ENCODE peak calls at places on chromosomes 3 and 15, in four cellular contexts. One of them, this sample, is unnamed.
A peak's percentile ranks its signal among the peaks of the same experiment; 100 is the strongest.

GRCh38 chr15:38212759-38213158 is 39.9 kb upstream of the SPRED1 start:
- DNase-seq in testis: no peak
- DNase-seq in GM20000: no peak
- DNase-seq in stomach: no peak
- DNase-seq in this sample: no peak

GRCh38 chr15:36495464-36495863 is 84.0 kb upstream of the CDIN1 start:
- DNase-seq in testis: no peak
- DNase-seq in GM20000: no peak
- DNase-seq in stomach: no peak
- DNase-seq in this sample: no peak

GRCh38 chr15:27353837-27354236 is 382.9 kb downstream of the GABRG3 start:
- DNase-seq in testis: no peak
- DNase-seq in GM20000: no peak
- DNase-seq in stomach: no peak
- DNase-seq in this sample: no peak

GRCh38 chr3:36418296-36418695 is 38.0 kb downstream of the STAC start:
- DNase-seq in testis: no peak
- DNase-seq in GM20000: no peak
- DNase-seq in stomach: no peak
- DNase-seq in this sample: no peak

GRCh38 chr3:107128942-107129341 is 248.3 kb upstream of the CCDC54 start:
- DNase-seq in testis: no peak
- DNase-seq in GM20000: no peak
- DNase-seq in stomach: no peak
- DNase-seq in this sample: no peak

GRCh38 chr15:40340740-40341400 is at the start of gene CCDC9B:
- DNase-seq in testis: peak; percentile 90
- DNase-seq in GM20000: no peak
- DNase-seq in stomach: peak; percentile 95
- DNase-seq in this sample: no peak

GRCh38 chr15:33104276-33104675 is 90.2 kb downstream of the FMN1 start:
- DNase-seq in testis: no peak
- DNase-seq in GM20000: no peak
- DNase-seq in stomach: no peak
- DNase-seq in this sample: no peak

GRCh38 chr3:15754047-15754446 is 43.7 kb downstream of the ANKRD28 start:
- DNase-seq in testis: no peak
- DNase-seq in GM20000: no peak
- DNase-seq in stomach: no peak
- DNase-seq in this sample: no peak

GRCh38 chr15:57376695-57377477 is 581 bp downstream of the CGNL1 start:
- DNase-seq in testis: peak; percentile 59
- DNase-seq in GM20000: peak; percentile 40
- DNase-seq in stomach: no peak
- DNase-seq in this sample: peak; percentile 43

GRCh38 chr15:55221090-55222011 is 24.6 kb upstream of the RSL24D1 start:
- DNase-seq in testis: no peak
- DNase-seq in GM20000: peak; percentile 55
- DNase-seq in stomach: no peak
- DNase-seq in this sample: peak; percentile 62

DNA sequence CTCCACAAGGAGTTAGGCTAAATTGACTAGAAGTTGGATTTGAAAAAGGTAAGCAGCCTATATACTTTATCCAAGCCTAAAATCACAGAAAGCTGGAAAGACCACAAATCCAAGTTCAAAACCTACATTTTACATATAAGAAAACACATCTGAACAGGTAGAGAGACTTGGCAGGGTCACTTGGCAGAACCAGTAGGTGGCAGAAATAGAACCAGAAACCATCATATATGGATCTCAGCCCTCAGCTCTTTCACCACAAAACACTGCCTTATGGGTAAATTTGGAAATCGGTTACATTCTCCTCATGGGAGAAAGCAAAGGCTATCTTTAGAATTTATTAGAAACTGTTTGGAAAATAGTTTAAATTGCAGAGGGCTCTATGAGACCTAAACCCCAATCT is 44.2 kb downstream of the MKRN2 start:
- DNase-seq in testis: no peak
- DNase-seq in GM20000: no peak
- DNase-seq in stomach: no peak
- DNase-seq in this sample: no peak
- TF ChIP-seq CTCF in testis: no peak
- TF ChIP-seq CTCF in GM20000: no peak
- TF ChIP-seq CTCF in stomach: no peak
- TF ChIP-seq CTCF in this sample: peak; percentile 6

DNA sequence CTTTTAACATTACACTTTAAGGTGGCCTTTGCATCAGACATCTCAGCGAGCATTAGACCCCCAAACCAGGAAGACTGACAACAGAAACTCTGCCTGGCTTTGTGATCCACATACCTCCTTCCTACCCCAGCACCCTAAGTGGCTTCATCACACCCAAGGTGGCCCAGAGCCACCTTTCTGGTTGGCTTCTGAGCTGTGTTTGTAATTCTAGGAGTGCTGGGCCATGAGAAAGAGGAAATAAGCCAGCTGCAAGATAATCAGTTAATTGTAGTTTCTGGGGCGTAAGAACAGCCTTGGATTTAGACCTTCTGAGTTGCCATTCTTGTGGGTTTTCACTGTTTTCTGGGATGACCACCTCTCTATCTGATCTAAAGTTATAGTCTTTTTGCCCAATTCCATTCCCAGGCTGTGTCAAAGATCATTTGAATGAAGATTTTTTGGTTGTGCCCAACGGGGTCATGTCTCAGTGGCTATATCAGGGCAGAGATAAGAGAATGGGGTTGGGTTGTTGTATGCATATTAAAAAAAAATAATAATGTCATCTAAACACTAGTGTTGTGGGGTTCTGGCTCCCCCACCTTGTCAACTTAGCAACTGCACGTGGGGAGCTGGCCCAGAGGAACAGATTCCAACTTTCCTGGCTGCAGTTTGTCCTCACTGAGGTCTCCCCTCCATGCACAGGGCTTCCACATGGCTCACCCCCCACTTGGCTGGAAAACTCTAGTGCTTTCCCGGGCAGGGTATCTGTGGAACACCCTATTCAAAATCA is 234.8 kb upstream of the WNT5A start:
- DNase-seq in testis: peak; percentile 53
- DNase-seq in GM20000: peak; percentile 31
- DNase-seq in stomach: peak; percentile 30
- DNase-seq in this sample: peak; percentile 17
- TF ChIP-seq CTCF in testis: peak; percentile 34
- TF ChIP-seq CTCF in GM20000: no peak
- TF ChIP-seq CTCF in stomach: no peak
- TF ChIP-seq CTCF in this sample: peak; percentile 38

GRCh38 chr15:59376735-59377134 is 4.1 kb upstream of the MYO1E start:
- DNase-seq in testis: no peak
- DNase-seq in GM20000: no peak
- DNase-seq in stomach: no peak
- DNase-seq in this sample: no peak
- TF ChIP-seq CTCF in testis: no peak
- TF ChIP-seq CTCF in GM20000: no peak
- TF ChIP-seq CTCF in stomach: no peak
- TF ChIP-seq CTCF in this sample: peak; percentile 8

DNA sequence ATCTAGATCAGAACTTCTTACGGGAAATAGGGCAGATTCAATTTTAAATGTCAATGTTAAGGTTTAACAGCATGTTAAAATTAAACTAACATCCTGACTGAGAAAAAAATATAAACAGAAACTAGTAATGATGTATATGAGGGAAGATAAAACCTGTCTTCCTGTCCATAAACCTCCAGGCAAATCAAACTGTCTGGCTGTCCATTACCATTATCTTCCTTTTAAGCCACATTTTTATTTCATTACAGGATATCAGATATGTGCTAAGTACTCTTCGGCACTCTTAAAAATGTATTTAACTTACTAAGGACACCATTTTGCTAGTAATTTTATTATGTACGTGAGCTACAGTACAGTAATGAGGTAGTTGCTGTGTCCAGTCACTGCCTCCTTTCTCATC is 1461.7 kb upstream of the ALCAM start:
- DNase-seq in testis: no peak
- DNase-seq in GM20000: no peak
- DNase-seq in stomach: no peak
- DNase-seq in this sample: no peak
- TF ChIP-seq CTCF in testis: no peak
- TF ChIP-seq CTCF in GM20000: no peak
- TF ChIP-seq CTCF in stomach: no peak
- TF ChIP-seq CTCF in this sample: no peak

DNA sequence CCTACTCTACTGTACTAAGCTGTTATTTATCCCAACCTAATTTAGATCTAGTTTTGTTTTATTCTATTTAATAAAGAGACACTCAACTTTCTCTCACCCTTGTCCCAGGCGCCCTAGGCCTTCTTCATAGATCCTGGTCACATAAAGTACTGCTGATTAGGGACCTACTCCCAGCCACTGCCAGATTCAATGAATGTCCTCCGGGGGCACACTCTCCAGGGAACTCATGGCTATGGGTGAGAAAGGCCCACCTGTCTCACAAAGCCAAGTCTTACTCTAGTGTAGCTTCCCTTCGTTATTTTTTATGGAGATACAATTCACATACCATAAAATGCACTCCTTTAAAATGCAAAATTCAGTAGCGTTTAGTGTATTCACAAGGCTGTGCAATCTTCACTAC is 87.9 kb downstream of the ADCY5 start:
- DNase-seq in testis: no peak
- DNase-seq in GM20000: no peak
- DNase-seq in stomach: no peak
- DNase-seq in this sample: no peak
- TF ChIP-seq CTCF in testis: no peak
- TF ChIP-seq CTCF in GM20000: no peak
- TF ChIP-seq CTCF in stomach: no peak
- TF ChIP-seq CTCF in this sample: no peak

GRCh38 chr3:97763586-97764148 is 891 bp upstream of the ARL6 start:
- DNase-seq in testis: no peak
- DNase-seq in GM20000: no peak
- DNase-seq in stomach: no peak
- DNase-seq in this sample: no peak
- TF ChIP-seq CTCF in testis: no peak
- TF ChIP-seq CTCF in GM20000: no peak
- TF ChIP-seq CTCF in stomach: no peak
- TF ChIP-seq CTCF in this sample: no peak

GRCh38 chr3:96370637-96371036 is 443.8 kb upstream of the EPHA6 start:
- DNase-seq in testis: no peak
- DNase-seq in GM20000: no peak
- DNase-seq in stomach: no peak
- DNase-seq in this sample: no peak
- TF ChIP-seq CTCF in testis: no peak
- TF ChIP-seq CTCF in GM20000: no peak
- TF ChIP-seq CTCF in stomach: no peak
- TF ChIP-seq CTCF in this sample: no peak

GRCh38 chr3:177802151-177802900 is 605.0 kb upstream of the TBL1XR1 start:
- DNase-seq in testis: no peak
- DNase-seq in GM20000: no peak
- DNase-seq in stomach: no peak
- DNase-seq in this sample: no peak
- TF ChIP-seq CTCF in testis: no peak
- TF ChIP-seq CTCF in GM20000: no peak
- TF ChIP-seq CTCF in stomach: no peak
- TF ChIP-seq CTCF in this sample: no peak

GRCh38 chr15:71547066-71547465 is 263.3 kb upstream of the NR2E3 start:
- DNase-seq in testis: peak; percentile 41
- DNase-seq in GM20000: no peak
- DNase-seq in stomach: peak; percentile 47
- DNase-seq in this sample: no peak

GRCh38 chr15:71545223-71545760 is 265.1 kb upstream of the NR2E3 start:
- DNase-seq in testis: no peak
- DNase-seq in GM20000: no peak
- DNase-seq in stomach: no peak
- DNase-seq in this sample: no peak

GRCh38 chr15:71545923-71546322 is 264.4 kb upstream of the NR2E3 start:
- DNase-seq in testis: no peak
- DNase-seq in GM20000: no peak
- DNase-seq in stomach: no peak
- DNase-seq in this sample: no peak

GRCh38 chr15:71542836-71543235 is 267.5 kb upstream of the NR2E3 start:
- DNase-seq in testis: no peak
- DNase-seq in GM20000: no peak
- DNase-seq in stomach: no peak
- DNase-seq in this sample: no peak

GRCh38 chr15:71543413-71543812 is 266.9 kb upstream of the NR2E3 start:
- DNase-seq in testis: no peak
- DNase-seq in GM20000: no peak
- DNase-seq in stomach: no peak
- DNase-seq in this sample: no peak
- TF ChIP-seq CTCF in testis: no peak
- TF ChIP-seq CTCF in GM20000: no peak
- TF ChIP-seq CTCF in stomach: no peak
- TF ChIP-seq CTCF in this sample: no peak